ENCODE peak calls at places on chromosomes 13 and 19, in five cellular contexts. One of them, this sample, is unnamed.

GRCh38 chr13:102400619-102401125 is 1.2 kb downstream of the FGF14 start:
- DNase-seq in dorsolateral prefrontal cortex: peak
- DNase-seq in bronchial epithelial cell: peak
- DNase-seq in mucosa of descending colon: no peak
- DNase-seq in fibroblast of lung: peak
- DNase-seq in this sample: no peak

GRCh38 chr13:99280166-99280565 is 22.0 kb upstream of the GPR18 start:
- DNase-seq in dorsolateral prefrontal cortex: no peak
- DNase-seq in bronchial epithelial cell: peak
- DNase-seq in mucosa of descending colon: peak
- DNase-seq in fibroblast of lung: no peak
- DNase-seq in this sample: no peak

GRCh38 chr13:99053636-99054233 is 75.9 kb upstream of the DOCK9 start:
- DNase-seq in dorsolateral prefrontal cortex: no peak
- DNase-seq in bronchial epithelial cell: no peak
- DNase-seq in mucosa of descending colon: no peak
- DNase-seq in fibroblast of lung: no peak
- DNase-seq in this sample: no peak

GRCh38 chr19:9836021-9836420 is 903 bp downstream of the PIN1 start:
- DNase-seq in dorsolateral prefrontal cortex: no peak
- DNase-seq in bronchial epithelial cell: no peak
- DNase-seq in mucosa of descending colon: no peak
- DNase-seq in fibroblast of lung: peak
- DNase-seq in this sample: no peak

GRCh38 chr13:42753697-42754096 is 27.7 kb upstream of the FAM216B start:
- DNase-seq in dorsolateral prefrontal cortex: no peak
- DNase-seq in bronchial epithelial cell: no peak
- DNase-seq in mucosa of descending colon: no peak
- DNase-seq in fibroblast of lung: peak
- DNase-seq in this sample: no peak

GRCh38 chr13:102392810-102393209 is 9.0 kb downstream of the FGF14 start:
- DNase-seq in dorsolateral prefrontal cortex: no peak
- DNase-seq in bronchial epithelial cell: peak
- DNase-seq in mucosa of descending colon: no peak
- DNase-seq in fibroblast of lung: no peak
- DNase-seq in this sample: no peak

GRCh38 chr13:98641075-98641474 is 64.2 kb upstream of the STK24 start:
- DNase-seq in dorsolateral prefrontal cortex: no peak
- DNase-seq in bronchial epithelial cell: no peak
- DNase-seq in mucosa of descending colon: no peak
- DNase-seq in fibroblast of lung: no peak
- DNase-seq in this sample: no peak

GRCh38 chr13:65292488-65292901 is 1937.6 kb downstream of the PCDH9 start:
- DNase-seq in dorsolateral prefrontal cortex: peak
- DNase-seq in bronchial epithelial cell: peak
- DNase-seq in mucosa of descending colon: no peak
- DNase-seq in fibroblast of lung: peak
- DNase-seq in this sample: no peak

GRCh38 chr13:91657283-91657682 is 258.9 kb downstream of the GPC5 start:
- DNase-seq in dorsolateral prefrontal cortex: no peak
- DNase-seq in bronchial epithelial cell: no peak
- DNase-seq in mucosa of descending colon: no peak
- DNase-seq in fibroblast of lung: no peak
- DNase-seq in this sample: no peak

GRCh38 chr13:99143904-99144303 is 56.8 kb upstream of the UBAC2 start:
- DNase-seq in dorsolateral prefrontal cortex: no peak
- DNase-seq in bronchial epithelial cell: no peak
- DNase-seq in mucosa of descending colon: no peak
- DNase-seq in fibroblast of lung: no peak
- DNase-seq in this sample: no peak

GRCh38 chr19:55958356-55958755 is 10.7 kb downstream of the NLRP8 start:
- DNase-seq in dorsolateral prefrontal cortex: no peak
- DNase-seq in bronchial epithelial cell: no peak
- DNase-seq in mucosa of descending colon: no peak
- DNase-seq in fibroblast of lung: no peak
- DNase-seq in this sample: no peak

GRCh38 chr13:42553098-42554046 is 20.6 kb upstream of the TNFSF11 start:
- DNase-seq in dorsolateral prefrontal cortex: no peak
- DNase-seq in bronchial epithelial cell: peak
- DNase-seq in mucosa of descending colon: peak
- DNase-seq in fibroblast of lung: peak
- DNase-seq in this sample: no peak

GRCh38 chr19:2309734-2310362 is 1.9 kb upstream of the LINGO3 start:
- DNase-seq in dorsolateral prefrontal cortex: peak
- DNase-seq in bronchial epithelial cell: no peak
- DNase-seq in mucosa of descending colon: no peak
- DNase-seq in fibroblast of lung: peak
- DNase-seq in this sample: no peak

GRCh38 chr13:31896427-31896826 is 135.1 kb upstream of the FRY start:
- DNase-seq in dorsolateral prefrontal cortex: no peak
- DNase-seq in bronchial epithelial cell: no peak
- DNase-seq in mucosa of descending colon: no peak
- DNase-seq in fibroblast of lung: peak
- DNase-seq in this sample: no peak

GRCh38 chr19:48355555-48355954 is 8.2 kb downstream of the TMEM143 start:
- DNase-seq in dorsolateral prefrontal cortex: no peak
- DNase-seq in bronchial epithelial cell: no peak
- DNase-seq in mucosa of descending colon: no peak
- DNase-seq in fibroblast of lung: no peak
- DNase-seq in this sample: no peak

GRCh38 chr13:30142502-30143211 is 164.7 kb downstream of the KATNAL1 start:
- DNase-seq in dorsolateral prefrontal cortex: peak
- DNase-seq in bronchial epithelial cell: peak
- DNase-seq in mucosa of descending colon: peak
- DNase-seq in fibroblast of lung: peak
- DNase-seq in this sample: peak

GRCh38 chr19:51417107-51417806 is at the start of gene SIGLEC10:
- DNase-seq in dorsolateral prefrontal cortex: peak
- DNase-seq in bronchial epithelial cell: no peak
- DNase-seq in mucosa of descending colon: no peak
- DNase-seq in fibroblast of lung: no peak
- DNase-seq in this sample: no peak

GRCh38 chr19:52248256-52248655 is 21.1 kb upstream of the ZNF766 start:
- DNase-seq in dorsolateral prefrontal cortex: peak
- DNase-seq in bronchial epithelial cell: no peak
- DNase-seq in mucosa of descending colon: peak
- DNase-seq in fibroblast of lung: peak
- DNase-seq in this sample: no peak

GRCh38 chr13:114259974-114260373 is 21.4 kb upstream of the UPF3A start:
- DNase-seq in dorsolateral prefrontal cortex: no peak
- DNase-seq in bronchial epithelial cell: no peak
- DNase-seq in mucosa of descending colon: peak
- DNase-seq in fibroblast of lung: no peak
- DNase-seq in this sample: no peak

GRCh38 chr13:71685072-71685471 is 181.9 kb downstream of the DACH1 start:
- DNase-seq in dorsolateral prefrontal cortex: no peak
- DNase-seq in bronchial epithelial cell: no peak
- DNase-seq in mucosa of descending colon: no peak
- DNase-seq in fibroblast of lung: no peak
- DNase-seq in this sample: no peak

GRCh38 chr19:2691951-2692350 is 10.5 kb downstream of the GNG7 start:
- DNase-seq in dorsolateral prefrontal cortex: peak
- DNase-seq in bronchial epithelial cell: no peak
- DNase-seq in mucosa of descending colon: no peak
- DNase-seq in fibroblast of lung: no peak
- DNase-seq in this sample: no peak

DNA sequence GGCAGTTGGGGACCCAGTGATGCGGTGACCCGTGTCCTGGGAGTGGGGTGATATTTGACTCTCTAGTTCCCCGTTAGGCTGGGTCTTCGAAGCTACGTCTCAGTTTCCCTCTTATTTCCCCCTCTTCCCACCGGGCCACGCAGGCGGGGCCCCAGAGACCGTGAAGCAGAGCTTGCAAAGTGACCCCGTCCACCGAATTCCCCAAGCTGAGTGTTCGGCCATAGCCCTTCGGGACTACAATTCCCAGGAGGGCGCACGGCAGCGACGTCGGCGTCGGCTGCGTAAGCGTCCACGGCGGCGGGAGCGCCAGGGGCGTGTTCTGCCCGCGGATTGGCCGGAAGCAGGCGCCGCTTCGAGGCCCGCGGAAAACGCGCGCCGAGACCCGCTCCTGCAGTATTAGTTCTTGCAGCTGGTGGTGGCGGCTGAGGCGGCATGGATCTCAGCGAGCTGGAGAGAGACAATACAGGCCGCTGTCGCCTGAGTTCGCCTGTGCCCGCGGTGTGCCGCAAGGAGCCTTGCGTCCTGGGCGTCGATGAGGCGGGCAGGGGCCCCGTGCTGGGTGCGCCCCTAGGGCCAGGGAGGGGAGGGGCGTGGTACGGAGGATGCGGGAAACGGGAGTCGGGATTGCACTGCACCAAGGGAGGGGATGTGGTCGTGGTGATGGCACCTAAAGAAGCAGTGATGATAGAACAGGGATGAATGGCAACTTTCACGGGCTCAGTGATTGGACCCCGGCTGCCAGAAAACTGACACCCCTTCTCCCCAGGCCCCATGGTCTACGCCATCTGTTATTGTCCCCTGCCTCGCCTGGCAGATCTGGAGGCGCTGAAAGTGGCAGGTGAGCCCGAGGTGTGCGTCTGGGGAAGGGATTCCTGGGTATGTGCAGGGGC is at the start of gene RNASEH2A:
- DNase-seq in dorsolateral prefrontal cortex: peak
- DNase-seq in bronchial epithelial cell: peak
- DNase-seq in mucosa of descending colon: peak
- DNase-seq in fibroblast of lung: peak
- DNase-seq in this sample: peak
- TF ChIP-seq CTCF in dorsolateral prefrontal cortex: peak
- TF ChIP-seq CTCF in bronchial epithelial cell: no peak
- TF ChIP-seq CTCF in mucosa of descending colon: no peak
- TF ChIP-seq CTCF in fibroblast of lung: no peak
- TF ChIP-seq CTCF in this sample: no peak

DNA sequence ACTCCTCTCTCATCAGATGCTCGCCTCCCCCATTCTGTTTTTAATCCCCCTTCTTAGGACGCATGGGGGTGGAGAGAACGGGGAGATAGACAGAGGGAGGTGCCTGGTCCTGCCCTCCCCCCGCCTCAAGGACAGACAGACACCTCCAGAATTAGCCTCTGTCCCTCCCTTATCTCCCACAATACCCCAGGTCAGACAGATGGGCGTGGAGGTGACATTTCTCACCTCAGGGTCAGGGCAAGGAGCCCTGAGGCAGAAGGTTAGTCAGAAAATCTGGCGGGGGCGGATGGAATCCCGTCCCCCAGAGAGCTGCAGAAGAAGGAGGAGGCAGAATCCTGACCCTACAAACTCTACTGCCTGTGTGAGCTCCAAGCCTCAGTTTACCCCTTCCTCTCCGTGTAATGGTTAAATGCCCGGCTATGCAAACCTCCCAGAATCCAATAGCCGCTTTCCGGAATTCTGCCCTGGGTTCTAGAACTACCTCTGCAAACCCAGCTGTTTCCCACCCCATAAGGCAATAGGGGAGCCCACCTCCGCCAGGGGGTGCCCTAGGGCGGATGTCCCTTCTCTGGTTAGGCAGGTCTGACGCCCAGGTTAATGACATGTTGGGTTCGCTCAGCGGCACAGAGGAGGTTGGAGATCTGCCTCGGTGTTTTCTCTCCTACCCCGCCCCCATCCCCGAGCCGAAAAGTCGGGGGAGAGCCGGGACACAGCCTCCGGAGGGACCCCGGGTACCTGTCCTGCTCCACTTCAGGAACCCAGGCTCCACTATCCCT is 900 bp downstream of the PPP1R13L start:
- DNase-seq in dorsolateral prefrontal cortex: no peak
- DNase-seq in bronchial epithelial cell: peak
- DNase-seq in mucosa of descending colon: peak
- DNase-seq in fibroblast of lung: no peak
- DNase-seq in this sample: no peak
- TF ChIP-seq CTCF in dorsolateral prefrontal cortex: no peak
- TF ChIP-seq CTCF in bronchial epithelial cell: peak
- TF ChIP-seq CTCF in mucosa of descending colon: peak
- TF ChIP-seq CTCF in fibroblast of lung: peak
- TF ChIP-seq CTCF in this sample: peak

DNA sequence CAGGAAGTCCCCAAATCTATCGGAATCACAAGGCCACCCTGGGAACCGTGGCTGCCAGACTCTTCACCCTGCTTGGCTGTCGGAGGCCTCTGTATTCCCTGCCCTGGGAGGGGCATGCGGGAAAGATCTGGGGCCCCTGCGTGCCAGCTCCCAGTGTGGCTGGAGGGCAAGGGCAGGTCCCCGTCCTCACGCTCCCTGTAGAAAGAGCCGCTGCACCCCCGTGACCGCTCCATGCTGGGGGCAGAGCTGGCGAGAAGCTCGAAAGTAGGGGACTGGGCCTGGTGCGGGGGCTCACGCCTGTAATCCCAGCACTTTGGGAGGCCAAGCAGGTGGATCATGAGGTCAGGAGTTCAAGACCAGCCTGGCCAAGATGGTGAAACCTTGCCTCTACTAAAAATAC is 208.4 kb upstream of the SOX1 start:
- DNase-seq in dorsolateral prefrontal cortex: no peak
- DNase-seq in bronchial epithelial cell: no peak
- DNase-seq in mucosa of descending colon: no peak
- DNase-seq in fibroblast of lung: no peak
- DNase-seq in this sample: no peak
- TF ChIP-seq CTCF in dorsolateral prefrontal cortex: no peak
- TF ChIP-seq CTCF in bronchial epithelial cell: no peak
- TF ChIP-seq CTCF in mucosa of descending colon: no peak
- TF ChIP-seq CTCF in fibroblast of lung: no peak
- TF ChIP-seq CTCF in this sample: no peak

GRCh38 chr19:31356587-31357314 is 7.5 kb upstream of the TSHZ3 start:
- DNase-seq in dorsolateral prefrontal cortex: no peak
- DNase-seq in bronchial epithelial cell: no peak
- DNase-seq in mucosa of descending colon: peak
- DNase-seq in fibroblast of lung: no peak
- DNase-seq in this sample: no peak

GRCh38 chr19:31355330-31356289 is 6.4 kb upstream of the TSHZ3 start:
- DNase-seq in dorsolateral prefrontal cortex: no peak
- DNase-seq in bronchial epithelial cell: no peak
- DNase-seq in mucosa of descending colon: no peak
- DNase-seq in fibroblast of lung: no peak
- DNase-seq in this sample: no peak

GRCh38 chr19:31354919-31355318 is 5.7 kb upstream of the TSHZ3 start:
- DNase-seq in dorsolateral prefrontal cortex: no peak
- DNase-seq in bronchial epithelial cell: no peak
- DNase-seq in mucosa of descending colon: no peak
- DNase-seq in fibroblast of lung: no peak
- DNase-seq in this sample: no peak

GRCh38 chr19:31354316-31354715 is 5.1 kb upstream of the TSHZ3 start:
- DNase-seq in dorsolateral prefrontal cortex: no peak
- DNase-seq in bronchial epithelial cell: no peak
- DNase-seq in mucosa of descending colon: no peak
- DNase-seq in fibroblast of lung: no peak
- DNase-seq in this sample: no peak

GRCh38 chr19:31357315-31357673 is 8.1 kb upstream of the TSHZ3 start:
- DNase-seq in dorsolateral prefrontal cortex: no peak
- DNase-seq in bronchial epithelial cell: no peak
- DNase-seq in mucosa of descending colon: no peak
- DNase-seq in fibroblast of lung: no peak
- DNase-seq in this sample: no peak
- TF ChIP-seq CTCF in dorsolateral prefrontal cortex: no peak
- TF ChIP-seq CTCF in bronchial epithelial cell: no peak
- TF ChIP-seq CTCF in mucosa of descending colon: no peak
- TF ChIP-seq CTCF in fibroblast of lung: no peak
- TF ChIP-seq CTCF in this sample: no peak